ENCODE peak calls at places on chromosomes 4 and X, in nine cellular contexts. G is pancreas; N is ovary; A is PC-3; K is thyroid gland; R is CD4-positive, CD25-positive, alpha-beta regulatory T cell; Y is endodermal cell; T is HAP-1; B is left lung. V is an unnamed sample. For H3K4me1, the result is how much of the 10 kb centered on the place peaks cover.

GRCh38 chr4:119647558-119647957 is 19.0 kb upstream of the PDE5A start:
- DNase-seq in G (no peak), N (no peak), A (no peak), K (no peak), R (no peak), Y (no peak), T (no peak), B (no peak), V (no peak)

GRCh38 chrX:119573840-119574393 is 446 bp upstream of the UBE2A start:
- DNase-seq in G (no peak), N (peak), A (peak), K (peak), R (no peak), Y (peak), T (peak), B (no peak), V (no peak)

GRCh38 chrX:99305573-99305972 is 1104.5 kb downstream of the PCDH19 start:
- DNase-seq in G (no peak), N (no peak), A (no peak), K (no peak), R (no peak), Y (no peak), T (no peak), B (no peak), V (no peak)

GRCh38 chr4:57342406-57342805 is 232.2 kb upstream of the IGFBP7 start:
- DNase-seq in G (no peak), N (no peak), A (peak), K (no peak), R (no peak), Y (no peak), T (no peak), B (no peak), V (no peak)

GRCh38 chr4:115357767-115358166 is 244.3 kb upstream of the NDST4 start:
- DNase-seq in G (no peak), N (no peak), A (no peak), K (no peak), R (no peak), Y (no peak), T (no peak), B (no peak), V (no peak)

GRCh38 chr4:123462007-123462406 is 65.4 kb downstream of the SPRY1 start:
- DNase-seq in G (no peak), N (no peak), A (peak), K (no peak), R (no peak), Y (no peak), T (no peak), B (no peak), V (no peak)

GRCh38 chr4:65668201-65669007 is 1.9 kb downstream of the EPHA5 start:
- DNase-seq in G (peak), N (peak), A (peak), K (peak), R (no peak), Y (peak), T (peak), B (peak), V (no peak)

GRCh38 chr4:8419222-8420041 is 21.1 kb downstream of the ACOX3 start:
- DNase-seq in G (no peak), N (no peak), A (no peak), K (peak), R (no peak), Y (no peak), T (no peak), B (no peak), V (no peak)

GRCh38 chr4:146192060-146192459 is 16.5 kb downstream of the LSM6 start:
- DNase-seq in G (no peak), N (no peak), A (no peak), K (no peak), R (no peak), Y (no peak), T (no peak), B (no peak), V (no peak)

GRCh38 chrX:41312786-41313185 is 21.2 kb upstream of the DDX3X start:
- DNase-seq in G (no peak), N (no peak), A (no peak), K (no peak), R (no peak), Y (no peak), T (no peak), B (no peak), V (no peak)

GRCh38 chr4:10240691-10241090 is 124.1 kb upstream of the WDR1 start:
- DNase-seq in G (no peak), N (no peak), A (no peak), K (no peak), R (no peak), Y (no peak), T (no peak), B (no peak), V (no peak)

GRCh38 chrX:37405954-37406353 is 56.8 kb downstream of the PRRG1 start:
- DNase-seq in G (no peak), N (no peak), A (no peak), K (no peak), R (no peak), Y (no peak), T (no peak), B (no peak), V (no peak)

GRCh38 chr4:150769845-150770244 is 187.9 kb downstream of the MAB21L2 start:
- DNase-seq in G (no peak), N (no peak), A (peak), K (no peak), R (no peak), Y (no peak), T (no peak), B (no peak), V (no peak)

GRCh38 chrX:97026406-97026805 is 142.7 kb downstream of the RPA4 start:
- DNase-seq in G (no peak), N (no peak), A (peak), K (no peak), R (no peak), Y (no peak), T (no peak), B (no peak), V (no peak)

GRCh38 chrX:119541188-119541587 is 24.0 kb downstream of the STEEP1 start:
- DNase-seq in G (no peak), N (no peak), A (peak), K (peak), R (no peak), Y (peak), T (no peak), B (no peak), V (no peak)

GRCh38 chr4:82431026-82431745 is 796 bp downstream of the ENOPH1 start:
- DNase-seq in G (peak), N (no peak), A (peak), K (peak), R (peak), Y (peak), T (peak), B (peak), V (peak)

GRCh38 chr4:122156819-122157218 is 4.7 kb downstream of the BLTP1 start:
- DNase-seq in G (no peak), N (no peak), A (no peak), K (no peak), R (no peak), Y (no peak), T (no peak), B (no peak), V (no peak)

GRCh38 chr4:13541176-13541604 is 3.1 kb downstream of the NKX3-2 start:
- DNase-seq in G (no peak), N (no peak), A (no peak), K (no peak), R (no peak), Y (no peak), T (no peak), B (no peak), V (no peak)

GRCh38 chr4:61400446-61400845 is 200.3 kb downstream of the ADGRL3 start:
- DNase-seq in G (no peak), N (no peak), A (no peak), K (no peak), R (no peak), Y (no peak), T (no peak), B (no peak), V (no peak)

GRCh38 chr4:151169223-151169622 is 69.8 kb downstream of the RPS3A start:
- DNase-seq in G (no peak), N (peak), A (no peak), K (no peak), R (no peak), Y (no peak), T (no peak), B (no peak), V (no peak)

GRCh38 chrX:85084770-85085393 is 81.2 kb downstream of the APOOL start:
- DNase-seq in G (no peak), N (no peak), A (peak), K (no peak), R (peak), Y (peak), T (peak), B (no peak), V (no peak)

GRCh38 chr4:10173039-10173753 is 56.6 kb upstream of the WDR1 start:
- DNase-seq in G (no peak), N (no peak), A (no peak), K (peak), R (no peak), Y (peak), T (no peak), B (no peak), V (no peak)

GRCh38 chr4:82851902-82852750 is 38.8 kb downstream of the SEC31A start:
- DNase-seq in G (no peak), N (no peak), A (peak), K (no peak), R (peak), Y (no peak), T (no peak), B (no peak), V (peak)

GRCh38 chrX:130906776-130907175 is 3.8 kb upstream of the ENOX2 start:
- DNase-seq in G (no peak), N (no peak), A (no peak), K (no peak), R (no peak), Y (no peak), T (no peak), B (no peak), V (no peak)

GRCh38 chr4:145934434-145935047 is 4.1 kb downstream of the ZNF827 start:
- DNase-seq in G (no peak), N (no peak), A (no peak), K (peak), R (no peak), Y (no peak), T (no peak), B (no peak), V (no peak)

GRCh38 chr4:95255396-95256107 is 293.2 kb downstream of the UNC5C start:
- DNase-seq in G (no peak), N (no peak), A (peak), K (no peak), R (no peak), Y (no peak), T (no peak), B (no peak), V (no peak)

GRCh38 chr4:48069026-48069425 is 52.5 kb downstream of the NIPAL1 start:
- DNase-seq in G (no peak), N (no peak), A (no peak), K (no peak), R (no peak), Y (no peak), T (no peak), B (no peak), V (no peak)

GRCh38 chrX:51743179-51743957 is at the start of gene GSPT2:
- DNase-seq in G (peak), N (peak), A (peak), K (peak), R (peak), Y (peak), T (no peak), B (peak), V (peak)

GRCh38 chrX:133307637-133308485 is 89.7 kb upstream of the TFDP3 start:
- DNase-seq in G (no peak), N (no peak), A (no peak), K (peak), R (no peak), Y (peak), T (peak), B (no peak), V (no peak)

DNA sequence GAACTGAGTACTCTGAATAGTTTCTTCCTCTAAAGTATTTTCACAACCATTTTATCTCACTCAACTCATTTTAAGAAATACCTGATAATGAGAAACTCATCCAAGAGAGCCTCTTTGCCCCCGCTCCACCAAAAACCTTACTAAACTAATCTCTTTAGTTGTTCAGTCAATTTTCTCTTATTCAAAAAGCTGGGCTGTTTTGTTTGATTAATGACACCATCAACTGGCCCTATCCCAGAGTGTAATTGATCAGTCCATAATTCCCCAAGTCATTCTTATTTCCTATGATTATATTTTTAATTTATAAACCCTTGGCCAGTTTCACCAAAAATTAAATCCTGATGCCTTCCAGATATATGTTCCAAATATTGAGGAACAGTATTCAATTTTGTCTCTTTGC is 10.3 kb downstream of the LIMCH1 start:
- DNase-seq in G (no peak), N (no peak), A (no peak), K (no peak), R (no peak), Y (no peak), T (no peak), B (no peak), V (no peak)
- H3K4me1 ChIP-seq in G (under half), N (under half), A (under half), K (under half), R (under half), Y (under half), T (under half), B (under half), V (under half)

GRCh38 chr4:121062466-121062975 is 9.8 kb downstream of the NDNF start:
- DNase-seq in G (no peak), N (no peak), A (no peak), K (no peak), R (no peak), Y (no peak), T (no peak), B (no peak), V (no peak)

GRCh38 chr4:121064482-121064881 is 7.9 kb downstream of the NDNF start:
- DNase-seq in G (no peak), N (no peak), A (no peak), K (no peak), R (no peak), Y (no peak), T (no peak), B (no peak), V (no peak)

GRCh38 chr4:121061861-121062260 is 10.5 kb downstream of the NDNF start:
- DNase-seq in G (no peak), N (no peak), A (no peak), K (no peak), R (no peak), Y (no peak), T (no peak), B (no peak), V (no peak)

GRCh38 chr4:121057466-121057911 is 14.8 kb downstream of the NDNF start:
- DNase-seq in G (no peak), N (no peak), A (no peak), K (no peak), R (no peak), Y (peak), T (no peak), B (no peak), V (no peak)

DNA sequence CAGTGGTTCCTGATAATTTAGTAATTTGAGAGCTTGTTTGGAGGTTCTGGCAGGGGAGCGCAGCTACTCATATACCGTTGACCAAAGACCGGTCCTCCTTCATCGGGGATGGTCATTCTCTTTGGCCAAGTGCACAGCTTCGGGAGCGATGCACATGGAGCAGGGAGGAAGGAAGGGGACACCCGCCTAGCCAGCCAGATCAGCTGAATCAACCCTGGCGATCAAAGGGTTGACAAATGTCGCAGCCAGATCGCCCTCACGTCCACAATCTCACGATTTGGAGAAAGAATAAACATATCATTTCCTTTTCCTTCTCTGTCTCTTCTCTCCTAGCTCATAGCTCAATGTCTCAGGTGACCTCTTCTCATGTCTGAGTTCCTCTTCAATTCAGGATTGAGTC is 11.1 kb downstream of the NDNF start:
- DNase-seq in G (no peak), N (no peak), A (no peak), K (no peak), R (no peak), Y (no peak), T (no peak), B (peak), V (no peak)
- H3K4me3 ChIP-seq in G (no peak), N (no peak), A (no peak), K (no peak), R (no peak), Y (no peak), T (no peak), B (no peak), V (no peak)

GRCh38 chr4:168881754-168882153 is 128.3 kb downstream of the CBR4 start:
- DNase-seq in G (no peak), N (no peak), A (peak), K (peak), R (no peak), Y (no peak), T (no peak), B (no peak), V (no peak)

GRCh38 chr4:168882650-168883233 is 127.3 kb downstream of the CBR4 start:
- DNase-seq in G (no peak), N (peak), A (peak), K (no peak), R (no peak), Y (no peak), T (no peak), B (no peak), V (no peak)

GRCh38 chr4:168885416-168885815 is 124.6 kb downstream of the CBR4 start:
- DNase-seq in G (no peak), N (no peak), A (no peak), K (no peak), R (no peak), Y (no peak), T (no peak), B (no peak), V (no peak)

GRCh38 chr4:168884251-168885124 is 125.6 kb downstream of the CBR4 start:
- DNase-seq in G (no peak), N (no peak), A (no peak), K (no peak), R (no peak), Y (no peak), T (no peak), B (no peak), V (no peak)

DNA sequence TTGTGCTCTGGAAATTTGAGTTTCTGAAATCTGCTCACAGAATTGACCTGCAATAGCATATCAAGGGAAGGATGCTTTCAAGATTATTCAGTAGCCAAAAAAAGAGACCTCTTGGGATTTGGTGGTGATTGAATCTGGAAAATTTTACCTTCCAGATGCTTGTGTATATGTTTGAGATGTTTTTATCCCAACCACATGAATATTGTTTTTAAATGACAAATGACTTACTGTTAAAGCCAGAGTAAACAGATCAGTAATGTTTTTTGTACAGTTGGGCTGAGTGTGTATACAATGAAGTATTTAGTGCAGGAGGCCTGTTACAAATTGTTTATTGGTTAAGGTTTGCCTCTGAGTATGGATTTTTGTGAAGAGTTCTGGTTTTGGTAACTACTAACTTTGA is 126.5 kb downstream of the CBR4 start:
- DNase-seq in G (no peak), N (no peak), A (no peak), K (no peak), R (no peak), Y (no peak), T (no peak), B (no peak), V (no peak)
- H3K4me1 ChIP-seq in G (under half), N (under half), A (under half), K (under half), R (under half), Y (under half), T (under half), B (under half), V (under half)

DNA sequence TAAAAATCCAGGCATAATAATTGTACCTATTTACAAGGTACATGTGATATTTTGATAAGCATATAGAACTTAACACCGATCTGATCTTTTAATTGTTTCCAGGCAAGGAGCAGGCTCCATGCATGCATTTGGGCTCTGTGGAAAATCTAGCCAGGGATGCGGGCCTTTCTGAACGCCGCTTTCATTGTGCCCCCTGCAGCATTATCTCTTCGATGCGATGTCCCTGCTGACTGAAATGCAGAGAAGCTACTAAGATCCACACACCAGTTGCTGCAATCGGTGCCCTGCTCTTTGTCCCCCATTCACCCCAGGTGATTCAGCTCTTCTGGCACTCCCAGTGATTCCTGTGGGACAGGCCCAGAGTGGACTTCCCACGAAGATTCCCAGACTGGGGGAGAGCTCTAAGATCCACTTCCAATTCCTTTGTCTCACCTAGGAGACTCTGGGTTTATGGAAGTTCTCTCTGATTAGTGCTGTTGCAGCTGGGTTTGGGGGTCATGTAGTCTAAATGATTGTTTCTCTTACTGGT is 254.3 kb upstream of the AGA start:
- DNase-seq in G (no peak), N (no peak), A (peak), K (no peak), R (no peak), Y (peak), T (no peak), B (no peak), V (no peak)
- H3K4me3 ChIP-seq in G (no peak), N (no peak), A (no peak), K (no peak), R (no peak), Y (no peak), T (no peak), B (no peak), V (no peak)

GRCh38 chr4:40990899-40991265 is 223.5 kb downstream of the APBB2 start:
- DNase-seq in G (no peak), N (no peak), A (no peak), K (peak), R (no peak), Y (no peak), T (no peak), B (no peak), V (no peak)
- H3K4me1 ChIP-seq in G (under half), N (under half), A (half or more), K (half or more), R (under half), Y (under half), T (under half), B (under half), V (under half)

GRCh38 chr4:87036713-87037112 is 101.9 kb downstream of the AFF1 start:
- DNase-seq in G (no peak), N (no peak), A (no peak), K (peak), R (no peak), Y (no peak), T (no peak), B (no peak), V (no peak)

GRCh38 chr4:87035881-87036509 is 101.2 kb downstream of the AFF1 start:
- DNase-seq in G (no peak), N (no peak), A (no peak), K (peak), R (no peak), Y (no peak), T (no peak), B (no peak), V (no peak)

GRCh38 chr4:87032884-87033533 is 98.2 kb downstream of the AFF1 start:
- DNase-seq in G (no peak), N (no peak), A (peak), K (no peak), R (no peak), Y (no peak), T (no peak), B (no peak), V (no peak)

GRCh38 chr4:87033902-87034301 is 99.1 kb downstream of the AFF1 start:
- DNase-seq in G (no peak), N (no peak), A (no peak), K (peak), R (no peak), Y (peak), T (no peak), B (no peak), V (no peak)

GRCh38 chr4:87034527-87034926 is 99.7 kb downstream of the AFF1 start:
- DNase-seq in G (no peak), N (no peak), A (no peak), K (no peak), R (no peak), Y (no peak), T (no peak), B (no peak), V (no peak)
- H3K4me3 ChIP-seq in G (no peak), N (no peak), A (no peak), K (no peak), R (no peak), Y (peak), T (no peak), B (no peak), V (no peak)